ENCODE peak calls at places on chromosomes 2 and 18, in four cellular contexts. P is left lung, C is endodermal cell, O is heart left ventricle. M is an unnamed sample.

GRCh38 chr2:100875516-100876230 is 55.7 kb downstream of the NPAS2 start:
- DNase-seq in P (no peak), C (no peak), O (no peak), M (no peak)

GRCh38 chr2:230657906-230658305 is 54.7 kb upstream of the CAB39 start:
- DNase-seq in P (no peak), C (no peak), O (no peak), M (no peak)

GRCh38 chr2:172307800-172308199 is 119.6 kb upstream of the ITGA6 start:
- DNase-seq in P (no peak), C (no peak), O (peak; percentile 33), M (peak; percentile 33)

GRCh38 chr2:216563646-216564045 is 65.0 kb downstream of the RPL37A start:
- DNase-seq in P (no peak), C (no peak), O (no peak), M (no peak)

GRCh38 chr2:214843823-214844222 is 34.3 kb upstream of the BARD1 start:
- DNase-seq in P (no peak), C (no peak), O (no peak), M (no peak)

GRCh38 chr2:173095356-173095755 is 19.7 kb downstream of the MAP3K20 start:
- DNase-seq in P (no peak), C (no peak), O (no peak), M (no peak)

GRCh38 chr2:134917958-134918517 is 584 bp upstream of the CCNT2 start:
- DNase-seq in P (peak; percentile 96), C (no peak), O (no peak), M (no peak)

GRCh38 chr18:48956378-48956777 is 5.6 kb upstream of the SMAD7 start:
- DNase-seq in P (no peak), C (no peak), O (no peak), M (no peak)

GRCh38 chr2:36333350-36334012 is 22.1 kb upstream of the CRIM1 start:
- DNase-seq in P (no peak), C (no peak), O (no peak), M (no peak)

GRCh38 chr18:69795785-69796184 is 151.9 kb downstream of the CD226 start:
- DNase-seq in P (no peak), C (no peak), O (no peak), M (no peak)

GRCh38 chr2:125973516-125973915 is 682.4 kb upstream of the GYPC start:
- DNase-seq in P (no peak), C (no peak), O (no peak), M (no peak)

GRCh38 chr18:49277395-49278036 is 182.9 kb downstream of the DYM start:
- DNase-seq in P (no peak), C (no peak), O (no peak), M (no peak)

GRCh38 chr2:227349989-227350648 is 25.1 kb downstream of the MFF start:
- DNase-seq in P (no peak), C (no peak), O (no peak), M (no peak)

GRCh38 chr2:132424526-132425121 is 8.0 kb downstream of the GPR39 start:
- DNase-seq in P (no peak), C (peak; percentile 32), O (no peak), M (no peak)

GRCh38 chr2:101152195-101153076 is 1.3 kb upstream of the TBC1D8 start:
- DNase-seq in P (no peak), C (peak; percentile 88), O (peak; percentile 61), M (peak; percentile 47)

GRCh38 chr2:2579814-2580213 is 248.7 kb upstream of the MYT1L start:
- DNase-seq in P (no peak), C (peak; percentile 36), O (no peak), M (no peak)

GRCh38 chr2:105919826-105920225 is 175.1 kb downstream of the NCK2 start:
- DNase-seq in P (no peak), C (peak; percentile 80), O (no peak), M (no peak)

GRCh38 chr2:14342313-14342712 is 290.2 kb upstream of the LRATD1 start:
- DNase-seq in P (no peak), C (no peak), O (no peak), M (no peak)

GRCh38 chr2:83528746-83529145 is 930.3 kb downstream of the SUCLG1 start:
- DNase-seq in P (no peak), C (no peak), O (no peak), M (no peak)

GRCh38 chr2:139790807-139791206 is 1010.6 kb upstream of the NXPH2 start:
- DNase-seq in P (no peak), C (no peak), O (no peak), M (no peak)

GRCh38 chr2:227007940-227008339 is 156.1 kb downstream of the COL4A4 start:
- DNase-seq in P (peak; percentile 71), C (no peak), O (no peak), M (no peak)

GRCh38 chr2:1702186-1702565 is 42.1 kb downstream of the PXDN start:
- DNase-seq in P (no peak), C (no peak), O (no peak), M (no peak)

GRCh38 chr2:8215982-8216381 is 465.9 kb upstream of the ID2 start:
- DNase-seq in P (no peak), C (no peak), O (no peak), M (no peak)

GRCh38 chr2:61763605-61764034 is 90.2 kb downstream of the FAM161A start:
- DNase-seq in P (peak; percentile 89), C (no peak), O (peak; percentile 87), M (peak; percentile 82)

GRCh38 chr2:112692496-112692911 is 28.3 kb upstream of the NT5DC4 start:
- DNase-seq in P (peak; percentile 83), C (peak; percentile 87), O (peak; percentile 25), M (no peak)

GRCh38 chr2:25417715-25418369 is 76.1 kb upstream of the DNMT3A start:
- DNase-seq in P (no peak), C (no peak), O (no peak), M (no peak)

GRCh38 chr18:22552254-22552653 is 134.5 kb upstream of the CTAGE1 start:
- DNase-seq in P (no peak), C (no peak), O (no peak), M (no peak)

GRCh38 chr2:102111823-102112222 is 30.7 kb upstream of the IL1R1 start:
- DNase-seq in P (no peak), C (no peak), O (no peak), M (no peak)

GRCh38 chr2:218360453-218360852 is 3.8 kb downstream of the CATIP start:
- DNase-seq in P (no peak), C (no peak), O (no peak), M (no peak)

GRCh38 chr2:157475722-157476390 is 32.0 kb upstream of the CYTIP start:
- DNase-seq in P (no peak), C (no peak), O (no peak), M (no peak)

GRCh38 chr2:219254590-219255219 is 987 bp upstream of the TUBA4A start:
- DNase-seq in P (no peak), C (no peak), O (no peak), M (no peak)

GRCh38 chr2:240131296-240131695 is 4.8 kb downstream of the COPS9 start:
- DNase-seq in P (no peak), C (no peak), O (peak; percentile 11), M (no peak)

GRCh38 chr2:196677404-196677803 is 37.9 kb downstream of the CCDC150 start:
- DNase-seq in P (no peak), C (no peak), O (no peak), M (no peak)

GRCh38 chr2:223586261-223586660 is 15.9 kb downstream of the SCG2 start:
- DNase-seq in P (no peak), C (no peak), O (no peak), M (no peak)

GRCh38 chr2:13745324-13745723 is 887.2 kb upstream of the LRATD1 start:
- DNase-seq in P (no peak), C (peak; percentile 79), O (no peak), M (no peak)

GRCh38 chr2:10002681-10003080 is 40.7 kb upstream of the KLF11 start:
- DNase-seq in P (no peak), C (no peak), O (no peak), M (no peak)

GRCh38 chr2:21757805-21758204 is 634.0 kb downstream of the TDRD15 start:
- DNase-seq in P (no peak), C (no peak), O (peak; percentile 58), M (peak; percentile 11)

GRCh38 chr2:54977149-54977548 is 73.1 kb downstream of the RTN4 start:
- DNase-seq in P (no peak), C (no peak), O (no peak), M (no peak)
- TF ChIP-seq CTCF in P (no peak), C (no peak), O (no peak), M (no peak)

GRCh38 chr2:37718515-37719161 is 47.2 kb upstream of the CDC42EP3 start:
- DNase-seq in P (no peak), C (no peak), O (no peak), M (no peak)
- H3K9me3 ChIP-seq in P (no peaks in the 10 kb centered on the region), C (peaks cover 32% of the 10 kb centered on the region), O (no peaks in the 10 kb centered on the region), M (no peaks in the 10 kb centered on the region)

GRCh38 chr2:118845843-118846666 is 1.4 kb downstream of the EN1 start:
- DNase-seq in P (no peak), C (peak; percentile 65), O (no peak), M (no peak)
- H3K4me3 ChIP-seq in P (no peak overlapping the region), C (peak overlapping the region; percentile 19), O (no peak overlapping the region), M (no peak overlapping the region)

GRCh38 chr2:235493775-235494715 is at the start of gene AGAP1:
- DNase-seq in P (peak; percentile 90), C (peak; percentile 95), O (peak; percentile 91), M (peak; percentile 92)

GRCh38 chr2:235497096-235497495 is 3.3 kb downstream of the AGAP1 start:
- DNase-seq in P (no peak), C (peak; percentile 37), O (no peak), M (no peak)

GRCh38 chr2:235496239-235496621 is 2.4 kb downstream of the AGAP1 start:
- DNase-seq in P (no peak), C (peak; percentile 52), O (no peak), M (no peak)

GRCh38 chr2:235494716-235495372 is 1.0 kb downstream of the AGAP1 start:
- DNase-seq in P (peak; percentile 85), C (peak; percentile 83), O (peak; percentile 38), M (peak; percentile 29)

DNA sequence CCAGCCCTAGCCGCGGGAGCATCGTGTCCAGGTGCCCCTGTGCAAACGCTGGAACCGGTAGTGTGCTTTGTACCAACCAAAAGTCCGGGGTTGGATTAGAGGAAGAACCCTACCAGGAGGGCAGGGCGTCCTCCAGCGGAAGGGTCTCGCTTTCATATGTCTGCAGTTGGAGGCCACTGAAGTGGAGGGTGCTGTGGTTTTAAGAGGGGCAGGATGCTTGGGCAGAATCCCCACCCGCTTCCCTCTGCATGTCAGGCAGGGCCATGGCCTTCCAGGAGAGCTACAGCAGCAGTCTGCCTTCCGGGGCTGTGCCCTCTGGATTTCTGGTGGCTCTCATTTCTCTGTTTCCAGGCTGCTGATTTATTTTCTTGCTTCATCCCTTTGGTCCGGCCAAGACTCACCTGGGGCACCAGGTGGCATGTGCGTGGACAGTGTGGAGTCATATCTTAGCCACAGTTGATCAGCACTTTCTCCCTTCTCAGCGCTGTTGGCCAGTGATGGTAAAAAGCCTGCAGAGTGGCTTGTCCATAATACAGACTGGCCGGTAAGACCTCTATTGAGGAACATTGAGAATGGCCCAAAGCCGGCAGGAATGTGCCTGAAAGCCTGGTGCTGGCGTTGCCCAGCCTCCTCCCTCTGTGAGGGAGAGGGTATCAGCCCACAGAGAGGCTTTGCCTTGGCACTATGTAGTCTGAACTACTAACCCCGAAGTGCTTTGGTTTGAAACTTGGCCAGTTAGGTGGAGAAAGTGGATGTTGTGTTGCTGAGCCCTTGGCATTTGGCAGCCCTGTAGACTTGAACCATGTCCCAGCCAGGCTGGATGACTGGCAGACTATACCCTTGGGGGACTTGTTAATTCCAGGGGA is 1.8 kb downstream of the AGAP1 start:
- DNase-seq in P (no peak), C (peak; percentile 50), O (no peak), M (no peak)
- TF ChIP-seq CTCF in P (no peak), C (no peak), O (no peak), M (no peak)